ENCODE peak calls at places on chromosomes 5 and 9, in seven cellular contexts. U is Caco-2, Z is lung, Q is mucosa of descending colon, N is testis, S is tibial nerve, G is neural progenitor cell. W is an unnamed sample. For H3K4me1, the result is how much of the 10 kb centered on the place peaks cover.

GRCh38 chr9:134212809-134213507 is 48.6 kb upstream of the RNU6ATAC start:
- DNase-seq in S (no peak), G (no peak), N (no peak), Z (no peak), U (no peak), Q (no peak), W (peak)

GRCh38 chr5:127184841-127185240 is 105.8 kb upstream of the MEGF10 start:
- DNase-seq in Q (no peak), G (no peak), S (no peak), N (no peak), Z (no peak), U (no peak), W (no peak)

GRCh38 chr9:88497224-88497623 is 37.8 kb upstream of the NXNL2 start:
- DNase-seq in N (no peak), G (no peak), Z (no peak), Q (no peak), S (no peak), U (no peak), W (no peak)

GRCh38 chr5:98905857-98906688 is 22.7 kb downstream of the CHD1 start:
- DNase-seq in Q (no peak), N (no peak), U (peak), G (peak), Z (no peak), S (no peak), W (no peak)

GRCh38 chr5:76542236-76542635 is 81.0 kb downstream of the F2RL2 start:
- DNase-seq in S (no peak), U (no peak), N (no peak), G (no peak), Z (no peak), Q (no peak), W (no peak)

GRCh38 chr5:151094861-151095260 is 14.0 kb upstream of the TNIP1 start:
- DNase-seq in G (no peak), S (no peak), Z (no peak), Q (no peak), U (no peak), N (peak), W (no peak)

GRCh38 chr9:35152926-35153325 is 8.9 kb upstream of the UNC13B start:
- DNase-seq in U (no peak), Q (no peak), G (no peak), Z (no peak), S (no peak), N (no peak), W (no peak)

GRCh38 chr9:98652741-98653140 is 56.0 kb downstream of the GABBR2 start:
- DNase-seq in Z (no peak), Q (no peak), S (no peak), N (no peak), G (no peak), U (no peak), W (no peak)

GRCh38 chr5:58080573-58080972 is 379.3 kb downstream of the PLK2 start:
- DNase-seq in S (no peak), Q (no peak), G (no peak), U (no peak), N (no peak), Z (no peak), W (no peak)

GRCh38 chr5:172758077-172758835 is 12.7 kb downstream of the DUSP1 start:
- DNase-seq in U (no peak), Z (no peak), N (no peak), G (peak), Q (no peak), S (no peak), W (no peak)

GRCh38 chr5:176614805-176615478 is 5.0 kb upstream of the GPRIN1 start:
- DNase-seq in Q (no peak), Z (no peak), G (no peak), N (no peak), S (no peak), U (no peak), W (no peak)

GRCh38 chr9:114238919-114239879 is 83.7 kb upstream of the ORM1 start:
- DNase-seq in Q (no peak), N (peak), S (no peak), Z (no peak), U (peak), G (peak), W (peak)

GRCh38 chr9:72983512-72984021 is 30.7 kb upstream of the ALDH1A1 start:
- DNase-seq in S (no peak), N (no peak), Z (no peak), U (peak), G (no peak), Q (no peak), W (no peak)

GRCh38 chr5:61881821-61882220 is 424.2 kb upstream of the KIF2A start:
- DNase-seq in Z (no peak), Q (no peak), S (no peak), G (no peak), N (no peak), U (no peak), W (peak)

GRCh38 chr9:88745281-88746001 is 210.5 kb downstream of the NXNL2 start:
- DNase-seq in Z (no peak), U (no peak), S (no peak), Q (no peak), N (no peak), G (no peak), W (peak)

GRCh38 chr9:2199999-2200796 is 185.1 kb downstream of the SMARCA2 start:
- DNase-seq in N (no peak), U (no peak), Q (no peak), Z (no peak), S (no peak), G (no peak), W (no peak)

GRCh38 chr9:127779136-127779981 is 893 bp upstream of the SH2D3C start:
- DNase-seq in Q (peak), S (no peak), U (no peak), Z (no peak), G (no peak), N (no peak), W (no peak)

GRCh38 chr5:139734517-139734916 is 61.1 kb upstream of the PSD2 start:
- DNase-seq in Z (no peak), G (no peak), S (no peak), N (no peak), U (no peak), Q (no peak), W (no peak)

GRCh38 chr9:17609312-17610005 is 30.6 kb downstream of the SH3GL2 start:
- DNase-seq in G (no peak), N (no peak), S (no peak), U (no peak), Q (no peak), Z (no peak), W (no peak)

GRCh38 chr5:73296772-73297171 is 123.8 kb downstream of the TMEM174 start:
- DNase-seq in Z (no peak), Q (no peak), U (no peak), S (no peak), G (no peak), N (no peak), W (no peak)

GRCh38 chr9:68523367-68523936 is 17.2 kb downstream of the TMEM252 start:
- DNase-seq in S (no peak), N (no peak), Z (no peak), G (no peak), Q (no peak), U (no peak), W (no peak)

GRCh38 chr9:113454914-113455761 is 8.4 kb upstream of the RGS3 start:
- DNase-seq in U (peak), Q (no peak), Z (peak), G (peak), N (peak), S (no peak), W (no peak)

GRCh38 chr5:72378636-72379289 is 58.6 kb downstream of the PTCD2 start:
- DNase-seq in U (no peak), N (no peak), S (no peak), G (no peak), Z (no peak), Q (no peak), W (no peak)

GRCh38 chr5:14701556-14701955 is 37.0 kb downstream of the OTULIN start:
- DNase-seq in G (no peak), U (no peak), Z (no peak), S (no peak), Q (no peak), N (no peak), W (no peak)

GRCh38 chr9:127844821-127845359 is 9.6 kb downstream of the ENG start:
- DNase-seq in G (no peak), Q (no peak), S (no peak), Z (no peak), N (no peak), U (no peak), W (no peak)

GRCh38 chr9:14661421-14662059 is 31.7 kb downstream of the ZDHHC21 start:
- DNase-seq in S (no peak), Q (no peak), Z (no peak), N (no peak), U (peak), G (peak), W (no peak)

GRCh38 chr9:138082918-138083636 is 205.5 kb downstream of the CACNA1B start:
- DNase-seq in G (no peak), S (no peak), U (no peak), Q (no peak), Z (no peak), N (peak), W (peak)

GRCh38 chr5:32779754-32780415 is 68.8 kb downstream of the NPR3 start:
- DNase-seq in G (peak), N (peak), U (no peak), Z (no peak), Q (no peak), S (no peak), W (no peak)

GRCh38 chr9:127121628-127122175 is 733 bp downstream of the ANGPTL2 start:
- DNase-seq in Q (no peak), U (no peak), Z (no peak), S (no peak), G (peak), N (no peak), W (no peak)

GRCh38 chr9:98185611-98186171 is 6.7 kb downstream of the CORO2A start:
- DNase-seq in S (no peak), G (no peak), N (no peak), Z (no peak), Q (no peak), U (no peak), W (no peak)

GRCh38 chr5:134177197-134178171 is 734 bp upstream of the SKP1 start:
- DNase-seq in Z (peak), N (peak), S (peak), U (peak), G (peak), Q (peak), W (peak)

GRCh38 chr9:118761016-118761790 is 608.0 kb downstream of the BRINP1 start:
- DNase-seq in Z (no peak), Q (no peak), G (no peak), U (no peak), S (no peak), N (no peak), W (no peak)

GRCh38 chr5:66307647-66308257 is 163.7 kb downstream of the SREK1 start:
- DNase-seq in G (peak), Q (no peak), U (peak), S (no peak), Z (no peak), N (no peak), W (no peak)

GRCh38 chr5:179210478-179210877 is 134.8 kb downstream of the ADAMTS2 start:
- DNase-seq in N (no peak), Q (peak), S (no peak), U (no peak), Z (no peak), G (no peak), W (no peak)

GRCh38 chr5:24530907-24531306 is 113.9 kb downstream of the CDH10 start:
- DNase-seq in Z (no peak), U (no peak), G (no peak), S (no peak), Q (no peak), N (no peak), W (no peak)

GRCh38 chr9:133478851-133479711 is at the start of gene SLC2A6:
- DNase-seq in G (peak), S (peak), Z (peak), Q (peak), N (peak), U (peak), W (peak)

GRCh38 chr5:61575103-61575502 is 243.0 kb downstream of the ZSWIM6 start:
- DNase-seq in Z (no peak), Q (no peak), N (no peak), G (peak), S (no peak), U (no peak), W (no peak)

GRCh38 chr9:125739442-125739841 is 7.7 kb upstream of the PBX3 start:
- DNase-seq in G (no peak), S (no peak), N (no peak), U (no peak), Q (no peak), Z (no peak), W (no peak)
- H3K4me1 ChIP-seq in G (under half), S (under half), N (under half), U (under half), Q (under half), Z (under half), W (under half)

GRCh38 chr5:68230285-68230684 is 14.7 kb downstream of the PIK3R1 start:
- DNase-seq in Z (no peak), U (no peak), Q (no peak), S (no peak), G (no peak), N (no peak), W (no peak)
- H3K4me1 ChIP-seq in Z (under half), U (under half), Q (under half), S (under half), G (under half), N (under half), W (under half)

GRCh38 chr5:132471944-132472343 is 18.6 kb downstream of the IRF1 start:
- DNase-seq in Z (no peak), Q (peak), G (no peak), U (no peak), N (no peak), S (no peak), W (peak)
- H3K4me1 ChIP-seq in Z (under half), Q (under half), G (under half), U (half or more), N (under half), S (under half), W (under half)

GRCh38 chr9:131707050-131707449 is 32.8 kb downstream of the RAPGEF1 start:
- DNase-seq in G (no peak), S (no peak), N (no peak), Q (no peak), U (no peak), Z (no peak), W (no peak)

GRCh38 chr9:131708613-131709002 is 31.3 kb downstream of the RAPGEF1 start:
- DNase-seq in Z (no peak), U (no peak), N (no peak), S (no peak), G (no peak), Q (no peak), W (no peak)

GRCh38 chr9:131706608-131706970 is 33.3 kb downstream of the RAPGEF1 start:
- DNase-seq in S (no peak), U (peak), G (no peak), N (no peak), Q (no peak), Z (no peak), W (no peak)

GRCh38 chr9:131709741-131710499 is 30.0 kb downstream of the RAPGEF1 start:
- DNase-seq in S (no peak), Z (no peak), N (no peak), Q (no peak), U (no peak), G (peak), W (no peak)

DNA sequence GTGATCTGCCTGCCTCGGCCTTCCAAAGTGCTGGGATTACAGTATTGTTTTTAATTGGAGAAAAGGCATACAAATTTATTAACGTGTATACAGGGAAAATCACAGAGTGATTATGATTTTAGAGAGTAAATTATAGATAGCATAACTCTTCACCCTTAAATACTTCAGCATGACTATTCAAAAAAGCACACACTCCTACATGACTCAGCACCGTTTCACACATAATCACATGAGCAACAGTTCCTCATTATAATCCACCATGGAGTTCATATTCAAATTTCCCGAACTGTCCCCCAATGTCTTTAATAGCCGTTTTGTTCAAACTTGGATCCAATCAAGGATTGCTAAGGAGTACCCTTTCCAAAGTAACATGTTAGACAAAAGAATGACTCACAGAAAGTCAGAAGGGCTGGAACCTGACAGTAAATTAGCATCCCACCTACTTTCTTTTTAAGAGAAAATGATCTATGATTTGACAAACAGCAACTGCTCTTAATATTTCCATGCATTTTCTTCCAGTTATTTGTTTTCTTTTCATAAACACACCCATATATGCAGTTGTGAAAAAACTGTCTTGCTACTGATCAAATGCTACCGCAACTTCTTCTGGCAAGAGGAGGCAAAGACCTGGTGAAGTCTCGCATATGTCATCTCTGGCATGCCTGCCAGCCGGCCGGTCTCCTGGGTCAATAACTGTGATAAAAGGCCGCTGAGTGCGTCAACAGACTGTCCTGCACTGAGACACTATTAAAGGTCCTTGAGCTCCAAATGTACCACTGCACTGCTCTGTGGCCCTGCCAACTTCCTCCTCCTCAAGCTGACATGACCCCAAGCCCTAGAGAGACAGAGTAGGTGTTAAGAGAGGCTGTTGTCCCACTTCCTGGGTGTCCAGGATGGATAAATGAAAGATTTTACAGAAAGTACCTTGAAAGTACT is 31.9 kb downstream of the RAPGEF1 start:
- DNase-seq in N (peak), S (no peak), U (no peak), Z (no peak), G (no peak), Q (peak), W (no peak)
- H3K4me1 ChIP-seq in N (under half), S (under half), U (under half), Z (under half), G (under half), Q (under half), W (under half)

GRCh38 chr5:175479125-175479881 is 943 bp downstream of the SFXN1 start:
- DNase-seq in N (no peak), U (no peak), Q (no peak), S (no peak), G (no peak), Z (no peak), W (no peak)
- H3K4me1 ChIP-seq in N (under half), U (under half), Q (under half), S (under half), G (under half), Z (under half), W (under half)

DNA sequence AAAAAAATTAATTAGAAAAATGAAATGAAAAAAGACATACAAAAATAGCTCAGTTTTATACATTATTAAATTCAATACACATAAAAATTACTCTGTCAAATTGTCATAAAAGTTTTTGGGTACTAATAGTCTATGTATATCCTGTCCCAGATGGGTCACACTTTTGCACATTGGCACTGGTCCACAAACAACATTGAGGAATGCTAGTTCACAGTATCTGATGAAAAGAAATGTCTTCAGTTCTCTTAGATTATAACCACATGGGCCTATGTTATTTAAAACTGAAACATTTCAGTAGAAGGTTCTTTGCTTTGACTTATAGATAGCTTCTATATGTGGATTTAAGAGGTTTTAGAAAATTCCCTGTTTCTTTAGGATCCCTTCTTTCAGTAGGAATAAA is 39.8 kb downstream of the LNPEP start:
- DNase-seq in U (no peak), N (no peak), Z (no peak), Q (no peak), S (no peak), G (no peak), W (no peak)
- H3K4me1 ChIP-seq in U (under half), N (under half), Z (under half), Q (under half), S (under half), G (under half), W (under half)

W was measured in kidney.